ENCODE peak calls at places on chromosome 7, in nine cellular contexts. One of them, this sample, is unnamed.

GRCh38 chr7:105376901-105377533 is 11.7 kb downstream of the SRPK2 start:
- DNase-seq in A549: no peak
- DNase-seq in CD8-positive, alpha-beta memory T cell: no peak
- DNase-seq in heart left ventricle: no peak
- DNase-seq in substantia nigra: no peak
- DNase-seq in CD8-positive, alpha-beta T cell: no peak
- DNase-seq in left ventricle myocardium inferior: no peak
- DNase-seq in Peyer's patch: no peak
- DNase-seq in upper lobe of right lung: no peak
- DNase-seq in this sample: no peak

GRCh38 chr7:45985902-45986301 is 64.8 kb upstream of the IGFBP3 start:
- DNase-seq in A549: peak
- DNase-seq in CD8-positive, alpha-beta memory T cell: no peak
- DNase-seq in heart left ventricle: no peak
- DNase-seq in substantia nigra: no peak
- DNase-seq in CD8-positive, alpha-beta T cell: no peak
- DNase-seq in left ventricle myocardium inferior: no peak
- DNase-seq in Peyer's patch: no peak
- DNase-seq in upper lobe of right lung: no peak
- DNase-seq in this sample: peak

GRCh38 chr7:47100815-47101435 is 481.0 kb downstream of the TNS3 start:
- DNase-seq in A549: peak
- DNase-seq in CD8-positive, alpha-beta memory T cell: no peak
- DNase-seq in heart left ventricle: peak
- DNase-seq in substantia nigra: no peak
- DNase-seq in CD8-positive, alpha-beta T cell: no peak
- DNase-seq in left ventricle myocardium inferior: peak
- DNase-seq in Peyer's patch: peak
- DNase-seq in upper lobe of right lung: peak
- DNase-seq in this sample: no peak

GRCh38 chr7:50379082-50379481 is 71.1 kb downstream of the FIGNL1 start:
- DNase-seq in A549: no peak
- DNase-seq in CD8-positive, alpha-beta memory T cell: no peak
- DNase-seq in heart left ventricle: no peak
- DNase-seq in substantia nigra: no peak
- DNase-seq in CD8-positive, alpha-beta T cell: no peak
- DNase-seq in left ventricle myocardium inferior: no peak
- DNase-seq in Peyer's patch: no peak
- DNase-seq in upper lobe of right lung: no peak
- DNase-seq in this sample: no peak

GRCh38 chr7:378551-379455 is 88.8 kb downstream of the FOXL3 start:
- DNase-seq in A549: no peak
- DNase-seq in CD8-positive, alpha-beta memory T cell: peak
- DNase-seq in heart left ventricle: peak
- DNase-seq in substantia nigra: no peak
- DNase-seq in CD8-positive, alpha-beta T cell: no peak
- DNase-seq in left ventricle myocardium inferior: no peak
- DNase-seq in Peyer's patch: peak
- DNase-seq in upper lobe of right lung: peak
- DNase-seq in this sample: peak

GRCh38 chr7:8141070-8141469 is 120.9 kb downstream of the ICA1 start:
- DNase-seq in A549: no peak
- DNase-seq in CD8-positive, alpha-beta memory T cell: no peak
- DNase-seq in heart left ventricle: no peak
- DNase-seq in substantia nigra: no peak
- DNase-seq in CD8-positive, alpha-beta T cell: no peak
- DNase-seq in left ventricle myocardium inferior: no peak
- DNase-seq in Peyer's patch: no peak
- DNase-seq in upper lobe of right lung: no peak
- DNase-seq in this sample: no peak

GRCh38 chr7:47405921-47406765 is 175.8 kb downstream of the TNS3 start:
- DNase-seq in A549: peak
- DNase-seq in CD8-positive, alpha-beta memory T cell: no peak
- DNase-seq in heart left ventricle: peak
- DNase-seq in substantia nigra: no peak
- DNase-seq in CD8-positive, alpha-beta T cell: no peak
- DNase-seq in left ventricle myocardium inferior: peak
- DNase-seq in Peyer's patch: peak
- DNase-seq in upper lobe of right lung: peak
- DNase-seq in this sample: peak

GRCh38 chr7:151060416-151061234 is 1.2 kb downstream of the SLC4A2 start:
- DNase-seq in A549: peak
- DNase-seq in CD8-positive, alpha-beta memory T cell: no peak
- DNase-seq in heart left ventricle: no peak
- DNase-seq in substantia nigra: no peak
- DNase-seq in CD8-positive, alpha-beta T cell: no peak
- DNase-seq in left ventricle myocardium inferior: no peak
- DNase-seq in Peyer's patch: no peak
- DNase-seq in upper lobe of right lung: peak
- DNase-seq in this sample: no peak

GRCh38 chr7:23477170-23477525 is 6.9 kb upstream of the IGF2BP3 start:
- DNase-seq in A549: no peak
- DNase-seq in CD8-positive, alpha-beta memory T cell: no peak
- DNase-seq in heart left ventricle: no peak
- DNase-seq in substantia nigra: no peak
- DNase-seq in CD8-positive, alpha-beta T cell: no peak
- DNase-seq in left ventricle myocardium inferior: no peak
- DNase-seq in Peyer's patch: no peak
- DNase-seq in upper lobe of right lung: no peak
- DNase-seq in this sample: no peak

GRCh38 chr7:5598769-5599371 is 175.2 kb upstream of the TNRC18 start:
- DNase-seq in A549: peak
- DNase-seq in CD8-positive, alpha-beta memory T cell: no peak
- DNase-seq in heart left ventricle: no peak
- DNase-seq in substantia nigra: no peak
- DNase-seq in CD8-positive, alpha-beta T cell: no peak
- DNase-seq in left ventricle myocardium inferior: no peak
- DNase-seq in Peyer's patch: peak
- DNase-seq in upper lobe of right lung: no peak
- DNase-seq in this sample: no peak

GRCh38 chr7:5596896-5597246 is 173.2 kb upstream of the TNRC18 start:
- DNase-seq in A549: no peak
- DNase-seq in CD8-positive, alpha-beta memory T cell: no peak
- DNase-seq in heart left ventricle: no peak
- DNase-seq in substantia nigra: no peak
- DNase-seq in CD8-positive, alpha-beta T cell: no peak
- DNase-seq in left ventricle myocardium inferior: no peak
- DNase-seq in Peyer's patch: no peak
- DNase-seq in upper lobe of right lung: no peak
- DNase-seq in this sample: no peak

GRCh38 chr7:5597772-5598171 is 174.1 kb upstream of the TNRC18 start:
- DNase-seq in A549: no peak
- DNase-seq in CD8-positive, alpha-beta memory T cell: no peak
- DNase-seq in heart left ventricle: no peak
- DNase-seq in substantia nigra: no peak
- DNase-seq in CD8-positive, alpha-beta T cell: no peak
- DNase-seq in left ventricle myocardium inferior: no peak
- DNase-seq in Peyer's patch: no peak
- DNase-seq in upper lobe of right lung: no peak
- DNase-seq in this sample: no peak

GRCh38 chr7:5599543-5600200 is 176.0 kb upstream of the TNRC18 start:
- DNase-seq in A549: no peak
- DNase-seq in CD8-positive, alpha-beta memory T cell: no peak
- DNase-seq in heart left ventricle: no peak
- DNase-seq in substantia nigra: no peak
- DNase-seq in CD8-positive, alpha-beta T cell: no peak
- DNase-seq in left ventricle myocardium inferior: no peak
- DNase-seq in Peyer's patch: no peak
- DNase-seq in upper lobe of right lung: no peak
- DNase-seq in this sample: no peak

DNA sequence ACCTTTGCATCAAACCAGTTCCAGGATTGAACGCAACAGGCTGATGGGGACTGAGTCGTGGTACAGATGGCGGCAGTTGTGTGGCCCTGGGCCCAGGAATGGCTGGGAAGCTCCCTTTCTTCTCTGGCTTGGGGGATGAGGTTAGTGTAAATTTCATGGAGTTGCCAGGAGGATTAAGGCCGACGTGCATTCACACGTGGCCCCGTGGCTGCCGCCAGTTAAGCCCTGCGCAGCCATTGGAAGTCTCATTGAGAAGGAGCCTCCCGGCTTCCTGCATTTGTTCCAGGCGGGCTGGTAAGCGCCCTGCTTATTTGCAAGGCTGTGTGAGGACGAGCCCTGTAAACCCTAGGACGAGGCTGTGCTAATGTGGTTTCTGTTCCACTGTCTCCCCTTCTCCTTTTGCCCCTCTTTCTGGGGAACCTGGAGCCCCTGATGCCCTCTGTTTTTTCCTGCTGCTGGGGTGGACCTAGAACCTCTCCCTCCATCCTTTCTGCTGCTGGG is 174.7 kb upstream of the TNRC18 start:
- DNase-seq in A549: peak
- DNase-seq in CD8-positive, alpha-beta memory T cell: no peak
- DNase-seq in heart left ventricle: no peak
- DNase-seq in substantia nigra: no peak
- DNase-seq in CD8-positive, alpha-beta T cell: no peak
- DNase-seq in left ventricle myocardium inferior: no peak
- DNase-seq in Peyer's patch: peak
- DNase-seq in upper lobe of right lung: no peak
- DNase-seq in this sample: no peak
- H3K27ac ChIP-seq in A549: peak
- H3K27ac ChIP-seq in CD8-positive, alpha-beta memory T cell: peak
- H3K27ac ChIP-seq in heart left ventricle: no peak
- H3K27ac ChIP-seq in substantia nigra: peak
- H3K27ac ChIP-seq in CD8-positive, alpha-beta T cell: no peak
- H3K27ac ChIP-seq in left ventricle myocardium inferior: peak
- H3K27ac ChIP-seq in Peyer's patch: no peak
- H3K27ac ChIP-seq in upper lobe of right lung: no peak
- H3K27ac ChIP-seq in this sample: no peak

GRCh38 chr7:76247938-76248337 is 46.2 kb downstream of the SRRM3 start:
- DNase-seq in A549: no peak
- DNase-seq in CD8-positive, alpha-beta memory T cell: no peak
- DNase-seq in heart left ventricle: no peak
- DNase-seq in substantia nigra: no peak
- DNase-seq in CD8-positive, alpha-beta T cell: no peak
- DNase-seq in left ventricle myocardium inferior: no peak
- DNase-seq in Peyer's patch: no peak
- DNase-seq in upper lobe of right lung: no peak
- DNase-seq in this sample: no peak
- H3K27ac ChIP-seq in A549: no peak
- H3K27ac ChIP-seq in CD8-positive, alpha-beta memory T cell: no peak
- H3K27ac ChIP-seq in heart left ventricle: no peak
- H3K27ac ChIP-seq in substantia nigra: no peak
- H3K27ac ChIP-seq in CD8-positive, alpha-beta T cell: no peak
- H3K27ac ChIP-seq in left ventricle myocardium inferior: no peak
- H3K27ac ChIP-seq in Peyer's patch: no peak
- H3K27ac ChIP-seq in upper lobe of right lung: no peak
- H3K27ac ChIP-seq in this sample: no peak

GRCh38 chr7:74032191-74032490 is 4.2 kb downstream of the ELN start:
- DNase-seq in A549: no peak
- DNase-seq in CD8-positive, alpha-beta memory T cell: no peak
- DNase-seq in heart left ventricle: peak
- DNase-seq in substantia nigra: no peak
- DNase-seq in CD8-positive, alpha-beta T cell: no peak
- DNase-seq in left ventricle myocardium inferior: peak
- DNase-seq in Peyer's patch: no peak
- DNase-seq in upper lobe of right lung: no peak
- DNase-seq in this sample: peak
- H3K27ac ChIP-seq in A549: no peak
- H3K27ac ChIP-seq in CD8-positive, alpha-beta memory T cell: no peak
- H3K27ac ChIP-seq in heart left ventricle: peak
- H3K27ac ChIP-seq in substantia nigra: peak
- H3K27ac ChIP-seq in CD8-positive, alpha-beta T cell: no peak
- H3K27ac ChIP-seq in left ventricle myocardium inferior: peak
- H3K27ac ChIP-seq in Peyer's patch: peak
- H3K27ac ChIP-seq in upper lobe of right lung: peak
- H3K27ac ChIP-seq in this sample: peak

GRCh38 chr7:32058017-32058416 is 12.2 kb downstream of the PDE1C start:
- DNase-seq in A549: no peak
- DNase-seq in CD8-positive, alpha-beta memory T cell: no peak
- DNase-seq in heart left ventricle: no peak
- DNase-seq in substantia nigra: no peak
- DNase-seq in CD8-positive, alpha-beta T cell: no peak
- DNase-seq in left ventricle myocardium inferior: no peak
- DNase-seq in Peyer's patch: no peak
- DNase-seq in upper lobe of right lung: no peak
- DNase-seq in this sample: no peak

GRCh38 chr7:32053204-32053603 is 17.0 kb downstream of the PDE1C start:
- DNase-seq in A549: no peak
- DNase-seq in CD8-positive, alpha-beta memory T cell: no peak
- DNase-seq in heart left ventricle: no peak
- DNase-seq in substantia nigra: no peak
- DNase-seq in CD8-positive, alpha-beta T cell: no peak
- DNase-seq in left ventricle myocardium inferior: peak
- DNase-seq in Peyer's patch: no peak
- DNase-seq in upper lobe of right lung: no peak
- DNase-seq in this sample: no peak

GRCh38 chr7:32061346-32061745 is 8.9 kb downstream of the PDE1C start:
- DNase-seq in A549: no peak
- DNase-seq in CD8-positive, alpha-beta memory T cell: no peak
- DNase-seq in heart left ventricle: peak
- DNase-seq in substantia nigra: no peak
- DNase-seq in CD8-positive, alpha-beta T cell: no peak
- DNase-seq in left ventricle myocardium inferior: no peak
- DNase-seq in Peyer's patch: no peak
- DNase-seq in upper lobe of right lung: no peak
- DNase-seq in this sample: no peak

GRCh38 chr7:32059289-32060045 is 10.7 kb downstream of the PDE1C start:
- DNase-seq in A549: no peak
- DNase-seq in CD8-positive, alpha-beta memory T cell: no peak
- DNase-seq in heart left ventricle: no peak
- DNase-seq in substantia nigra: no peak
- DNase-seq in CD8-positive, alpha-beta T cell: no peak
- DNase-seq in left ventricle myocardium inferior: no peak
- DNase-seq in Peyer's patch: no peak
- DNase-seq in upper lobe of right lung: no peak
- DNase-seq in this sample: no peak

GRCh38 chr7:32056767-32057166 is 13.4 kb downstream of the PDE1C start:
- DNase-seq in A549: no peak
- DNase-seq in CD8-positive, alpha-beta memory T cell: no peak
- DNase-seq in heart left ventricle: no peak
- DNase-seq in substantia nigra: no peak
- DNase-seq in CD8-positive, alpha-beta T cell: no peak
- DNase-seq in left ventricle myocardium inferior: no peak
- DNase-seq in Peyer's patch: no peak
- DNase-seq in upper lobe of right lung: no peak
- DNase-seq in this sample: no peak
- H3K27ac ChIP-seq in A549: no peak
- H3K27ac ChIP-seq in CD8-positive, alpha-beta memory T cell: no peak
- H3K27ac ChIP-seq in heart left ventricle: no peak
- H3K27ac ChIP-seq in substantia nigra: peak
- H3K27ac ChIP-seq in CD8-positive, alpha-beta T cell: no peak
- H3K27ac ChIP-seq in left ventricle myocardium inferior: peak
- H3K27ac ChIP-seq in Peyer's patch: no peak
- H3K27ac ChIP-seq in upper lobe of right lung: no peak
- H3K27ac ChIP-seq in this sample: no peak

This sample was measured in coronary artery.